ENCODE peak calls at places on chromosomes 5 and 9, in five cellular contexts. B is neural progenitor cell, S is OCI-LY7, G is GM23338, T is GM23248. U is an unnamed sample.

GRCh38 chr5:91357012-91357634 is 26.0 kb downstream of the ARRDC3 start:
- DNase-seq in B (no peak), S (no peak), G (peak; percentile 20), T (no peak), U (no peak)

GRCh38 chr5:80346055-80346454 is 26.3 kb downstream of the SPZ1 start:
- DNase-seq in B (peak; percentile 33), S (peak; percentile 52), G (peak; percentile 77), T (peak; percentile 10), U (peak; percentile 47)

GRCh38 chr5:170945275-170945674 is 83.5 kb downstream of the RANBP17 start:
- DNase-seq in B (no peak), S (no peak), G (no peak), T (no peak), U (no peak)

GRCh38 chr5:72633041-72633445 is 125.8 kb upstream of the ZNF366 start:
- DNase-seq in B (no peak), S (no peak), G (no peak), T (peak; percentile 51), U (no peak)

GRCh38 chr5:177306674-177307543 is 3.3 kb downstream of the PRELID1 start:
- DNase-seq in B (no peak), S (peak; percentile 28), G (peak; percentile 67), T (peak; percentile 19), U (no peak)

GRCh38 chr9:117334101-117334500 is 80.8 kb downstream of the ASTN2 start:
- DNase-seq in B (peak; percentile 30), S (no peak), G (peak; percentile 42), T (no peak), U (no peak)

GRCh38 chr5:169641253-169641652 is 4.2 kb downstream of the DOCK2 start:
- DNase-seq in B (peak; percentile 27), S (no peak), G (peak; percentile 12), T (peak; percentile 68), U (no peak)

GRCh38 chr9:17082343-17082742 is 52.5 kb upstream of the CNTLN start:
- DNase-seq in B (peak; percentile 68), S (no peak), G (peak; percentile 71), T (peak; percentile 26), U (no peak)

GRCh38 chr9:113617550-113617949 is 154.0 kb downstream of the RGS3 start:
- DNase-seq in B (peak; percentile 53), S (no peak), G (no peak), T (no peak), U (no peak)

GRCh38 chr5:148740966-148741742 is 85.3 kb upstream of the ADRB2 start:
- DNase-seq in B (peak; percentile 29), S (peak; percentile 58), G (peak; percentile 56), T (peak; percentile 65), U (peak; percentile 61)

GRCh38 chr5:1007221-1007680 is 1.4 kb upstream of the NKD2 start:
- DNase-seq in B (no peak), S (no peak), G (peak; percentile 41), T (no peak), U (no peak)

GRCh38 chr5:93578179-93578812 is 2.7 kb downstream of the NR2F1-AS1 start:
- DNase-seq in B (peak; percentile 72), S (no peak), G (peak; percentile 30), T (no peak), U (no peak)

GRCh38 chr5:66616495-66617222 is 20.5 kb downstream of the MAST4 start:
- DNase-seq in B (no peak), S (no peak), G (no peak), T (no peak), U (no peak)

GRCh38 chr5:180400416-180400815 is 47.3 kb upstream of the GFPT2 start:
- DNase-seq in B (no peak), S (no peak), G (no peak), T (no peak), U (no peak)

GRCh38 chr9:107447834-107448233 is 41.7 kb downstream of the KLF4 start:
- DNase-seq in B (no peak), S (no peak), G (no peak), T (no peak), U (no peak)

GRCh38 chr5:145178667-145179523 is 656.2 kb downstream of the PRELID2 start:
- DNase-seq in B (peak; percentile 59), S (no peak), G (peak; percentile 78), T (peak; percentile 6), U (no peak)

DNA sequence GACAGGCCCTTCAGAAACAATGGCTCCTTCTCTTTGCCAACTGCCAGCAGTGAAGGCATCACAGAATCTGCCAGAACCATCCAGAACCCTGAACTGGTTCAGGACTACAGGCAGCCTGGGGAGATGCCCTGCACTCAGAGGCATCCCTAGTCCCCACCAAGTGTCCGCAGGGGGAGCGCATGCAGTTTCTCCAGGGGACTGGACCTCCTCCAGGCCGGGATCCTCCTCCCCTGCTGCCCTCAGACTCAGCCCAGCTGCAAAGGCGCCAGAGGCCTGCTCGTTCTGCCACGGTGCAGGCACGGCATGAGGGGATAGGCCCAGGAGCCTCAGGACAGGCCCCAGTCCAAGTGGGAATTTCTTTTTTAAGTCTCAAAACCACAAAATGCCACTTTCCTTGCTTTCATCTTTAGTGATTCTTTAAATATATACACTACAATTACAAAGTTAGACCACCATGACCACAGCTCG is 72.0 kb downstream of the SEMA4D start:
- DNase-seq in B (no peak), S (no peak), G (no peak), T (peak; percentile 14), U (no peak)
- H4K20me1 ChIP-seq in B (peaks cover 27% of the 10 kb centered on the region), S (no peaks in the 10 kb centered on the region), G (peaks cover 3% of the 10 kb centered on the region), T (no peaks in the 10 kb centered on the region), U (no peaks in the 10 kb centered on the region)

GRCh38 chr9:127447416-127448111 is 3.6 kb downstream of the RPL12 start:
- DNase-seq in B (no peak), S (no peak), G (no peak), T (peak; percentile 46), U (no peak)

GRCh38 chr9:127449332-127449966 is 1.8 kb downstream of the RPL12 start:
- DNase-seq in B (no peak), S (peak; percentile 30), G (no peak), T (peak; percentile 19), U (no peak)

GRCh38 chr9:127450170-127450830 is 906 bp downstream of the RPL12 start:
- DNase-seq in B (peak; percentile 27), S (peak; percentile 39), G (no peak), T (peak; percentile 77), U (no peak)

GRCh38 chr9:127446720-127447415 is 4.3 kb downstream of the RPL12 start:
- DNase-seq in B (no peak), S (no peak), G (no peak), T (no peak), U (no peak)

GRCh38 chr9:127448112-127448805 is 2.9 kb downstream of the RPL12 start:
- DNase-seq in B (no peak), S (no peak), G (no peak), T (peak; percentile 35), U (no peak)
- H4K20me1 ChIP-seq in B (peaks cover 41% of the 10 kb centered on the region), S (peaks cover 36% of the 10 kb centered on the region), G (peaks cover 41% of the 10 kb centered on the region), T (peaks cover 22% of the 10 kb centered on the region), U (peaks cover 39% of the 10 kb centered on the region)

GRCh38 chr9:137588311-137588710 is 2.0 kb downstream of the ZMYND19 start:
- DNase-seq in B (no peak), S (no peak), G (no peak), T (no peak), U (no peak)

GRCh38 chr9:137590469-137591383 is at the start of gene ZMYND19:
- DNase-seq in B (peak; percentile 97), S (peak; percentile 93), G (peak; percentile 93), T (peak; percentile 97), U (peak; percentile 87)

GRCh38 chr9:137590123-137590468 is 216 bp downstream of the ZMYND19 start:
- DNase-seq in B (no peak), S (no peak), G (peak; percentile 30), T (no peak), U (no peak)

GRCh38 chr9:137589441-137590122 is 730 bp downstream of the ZMYND19 start:
- DNase-seq in B (peak; percentile 39), S (peak; percentile 52), G (peak; percentile 25), T (peak; percentile 66), U (peak; percentile 26)

DNA sequence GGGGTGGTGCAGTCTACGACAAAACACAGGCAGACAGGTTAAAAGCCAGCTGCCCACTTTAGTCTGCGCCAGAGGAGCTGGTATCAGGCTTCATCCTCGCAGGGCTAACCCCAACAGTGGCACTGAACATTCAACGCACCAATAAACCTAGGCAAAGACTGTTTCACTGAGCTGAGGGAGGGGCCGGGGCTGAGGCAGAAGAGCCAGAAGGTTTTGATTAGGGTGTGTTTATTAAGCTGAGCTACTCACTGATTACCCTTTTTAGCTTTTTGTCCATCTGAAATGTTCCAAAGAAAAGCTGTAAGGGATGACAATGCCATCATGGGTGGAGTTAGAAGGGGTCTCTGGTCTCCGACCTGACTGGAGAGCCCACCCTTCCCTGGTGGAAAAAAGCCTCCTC is 1.4 kb downstream of the ZMYND19 start:
- DNase-seq in B (no peak), S (no peak), G (no peak), T (peak; percentile 47), U (no peak)
- H4K20me1 ChIP-seq in B (peaks cover 45% of the 10 kb centered on the region), S (peaks cover 8% of the 10 kb centered on the region), G (peaks cover 14% of the 10 kb centered on the region), T (no peaks in the 10 kb centered on the region), U (no peaks in the 10 kb centered on the region)

GRCh38 chr5:37717276-37717612 is 122.6 kb downstream of the GDNF start:
- DNase-seq in B (no peak), S (no peak), G (no peak), T (no peak), U (no peak)
- H4K20me1 ChIP-seq in B (no peaks in the 10 kb centered on the region), S (no peaks in the 10 kb centered on the region), G (no peaks in the 10 kb centered on the region), T (no peaks in the 10 kb centered on the region), U (no peaks in the 10 kb centered on the region)

GRCh38 chr9:136543830-136544548 is 1.9 kb downstream of the NOTCH1 start:
- DNase-seq in B (no peak), S (no peak), G (no peak), T (no peak), U (no peak)

GRCh38 chr9:136542246-136543041 is 3.4 kb downstream of the NOTCH1 start:
- DNase-seq in B (peak; percentile 94), S (no peak), G (no peak), T (no peak), U (no peak)

GRCh38 chr9:136544549-136545064 is 1.2 kb downstream of the NOTCH1 start:
- DNase-seq in B (peak; percentile 71), S (peak; percentile 25), G (no peak), T (peak; percentile 65), U (peak; percentile 30)

GRCh38 chr9:136541709-136542108 is 4.1 kb downstream of the NOTCH1 start:
- DNase-seq in B (no peak), S (no peak), G (no peak), T (no peak), U (no peak)

DNA sequence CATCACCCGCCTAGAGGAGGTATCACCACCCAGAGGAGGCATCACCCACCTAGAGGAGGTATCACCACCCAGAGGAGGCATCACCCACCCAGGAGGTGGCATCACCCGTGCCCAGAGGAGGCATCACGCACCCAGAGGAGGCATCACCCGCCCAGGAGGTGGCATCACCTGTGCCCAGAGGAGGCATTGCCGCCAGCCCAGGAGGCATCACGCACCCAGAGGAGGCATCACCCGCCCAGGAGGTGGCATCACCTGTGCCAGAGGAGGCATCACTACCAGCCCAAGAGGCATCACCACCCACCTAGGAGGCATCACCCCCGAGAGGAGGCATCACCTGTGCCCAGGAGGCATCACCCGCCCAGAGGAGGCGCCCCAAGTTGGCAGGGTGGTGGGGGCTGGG is 2.6 kb downstream of the NOTCH1 start:
- DNase-seq in B (no peak), S (no peak), G (no peak), T (no peak), U (no peak)
- H4K20me1 ChIP-seq in B (peaks cover 76% of the 10 kb centered on the region), S (peaks cover 8% of the 10 kb centered on the region), G (peaks cover 25% of the 10 kb centered on the region), T (no peaks in the 10 kb centered on the region), U (peaks cover 3% of the 10 kb centered on the region)

DNA sequence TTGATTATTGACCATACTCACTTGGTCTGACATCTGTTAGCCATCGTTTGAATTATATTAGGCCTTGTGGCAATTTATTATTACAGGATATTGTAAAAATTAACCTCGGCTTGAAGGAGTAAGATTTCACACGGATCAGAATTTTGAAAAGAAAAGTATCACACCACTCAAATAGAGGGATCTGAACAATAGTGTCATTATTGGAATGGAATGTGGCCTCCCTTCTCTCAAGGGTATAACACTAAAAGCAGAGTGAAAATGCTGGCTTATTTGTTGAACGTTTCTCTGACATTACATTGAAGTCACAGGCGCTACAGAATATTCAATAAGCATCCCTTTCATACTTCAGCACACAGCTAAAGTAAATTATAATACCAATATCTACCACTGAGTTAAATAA is 509.3 kb downstream of the CTNND2 start:
- DNase-seq in B (no peak), S (no peak), G (no peak), T (no peak), U (no peak)
- H4K20me1 ChIP-seq in B (no peaks in the 10 kb centered on the region), S (no peaks in the 10 kb centered on the region), G (no peaks in the 10 kb centered on the region), T (no peaks in the 10 kb centered on the region), U (no peaks in the 10 kb centered on the region)